ENCODE peak calls at places on chromosome 7, in four cellular contexts. B is K562, Z is HepG2, P is GM12878. Q is an unnamed sample.

GRCh38 chr7:82818091-82818620 is 344.5 kb downstream of the PCLO start:
- DNase-seq in B (no peak), P (no peak), Z (no peak), Q (no peak)

GRCh38 chr7:151671514-151671913 is 151.8 kb upstream of the RHEB start:
- DNase-seq in P (no peak), B (no peak), Z (no peak), Q (no peak)

GRCh38 chr7:29924006-29924405 is 65.6 kb downstream of the SCRN1 start:
- DNase-seq in P (no peak), B (peak), Z (no peak), Q (no peak)

GRCh38 chr7:39847227-39847626 is 102.8 kb upstream of the CDK13 start:
- DNase-seq in B (no peak), P (no peak), Z (no peak), Q (no peak)

GRCh38 chr7:33903770-33904679 is 1.3 kb upstream of the BMPER start:
- DNase-seq in Z (peak), B (no peak), P (no peak), Q (peak)

GRCh38 chr7:85497999-85498398 is 311.1 kb upstream of the SEMA3D start:
- DNase-seq in B (no peak), Z (no peak), P (no peak), Q (no peak)

GRCh38 chr7:36827914-36828313 is 103.6 kb upstream of the AOAH start:
- DNase-seq in B (no peak), Z (no peak), P (no peak), Q (no peak)

GRCh38 chr7:129831424-129832058 is 121.2 kb downstream of the UBE2H start:
- DNase-seq in Z (peak), P (no peak), B (peak), Q (no peak)

GRCh38 chr7:44112997-44113763 is 9.0 kb downstream of the AEBP1 start:
- DNase-seq in P (no peak), Z (no peak), B (peak), Q (no peak)

GRCh38 chr7:27143022-27143949 is at the start of gene HOXA5:
- DNase-seq in P (no peak), Z (peak), B (no peak), Q (peak)

GRCh38 chr7:30984359-30985107 is 20.8 kb downstream of the GHRHR start:
- DNase-seq in Z (no peak), B (no peak), P (no peak), Q (peak)

GRCh38 chr7:99310004-99310403 is 15.7 kb upstream of the ARPC1A start:
- DNase-seq in B (no peak), Z (no peak), P (no peak), Q (no peak)

GRCh38 chr7:28360739-28361138 is 51.6 kb upstream of the CREB5 start:
- DNase-seq in P (no peak), B (no peak), Z (no peak), Q (no peak)

GRCh38 chr7:21944616-21945373 is 904 bp downstream of the CDCA7L start:
- DNase-seq in Z (no peak), P (no peak), B (peak), Q (peak)

GRCh38 chr7:66140924-66141323 is 26.3 kb downstream of the CRCP start:
- DNase-seq in B (peak), P (no peak), Z (no peak), Q (peak)

GRCh38 chr7:143345428-143345900 is 17.0 kb downstream of the FAM131B start:
- DNase-seq in B (peak), Z (no peak), P (no peak), Q (peak)

GRCh38 chr7:123460616-123461015 is 73.8 kb downstream of the IQUB start:
- DNase-seq in P (no peak), Z (no peak), B (no peak), Q (no peak)

GRCh38 chr7:149884016-149884415 is 10.2 kb downstream of the ATP6V0E2 start:
- DNase-seq in Z (no peak), P (no peak), B (peak), Q (no peak)

GRCh38 chr7:149884541-149884940 is 10.8 kb downstream of the ATP6V0E2 start:
- DNase-seq in B (no peak), Z (no peak), P (no peak), Q (no peak)

GRCh38 chr7:149883049-149883439 is 9.3 kb downstream of the ATP6V0E2 start:
- DNase-seq in Z (no peak), B (no peak), P (no peak), Q (no peak)

GRCh38 chr7:149882264-149883048 is 8.7 kb downstream of the ATP6V0E2 start:
- DNase-seq in Z (no peak), B (no peak), P (no peak), Q (no peak)

DNA sequence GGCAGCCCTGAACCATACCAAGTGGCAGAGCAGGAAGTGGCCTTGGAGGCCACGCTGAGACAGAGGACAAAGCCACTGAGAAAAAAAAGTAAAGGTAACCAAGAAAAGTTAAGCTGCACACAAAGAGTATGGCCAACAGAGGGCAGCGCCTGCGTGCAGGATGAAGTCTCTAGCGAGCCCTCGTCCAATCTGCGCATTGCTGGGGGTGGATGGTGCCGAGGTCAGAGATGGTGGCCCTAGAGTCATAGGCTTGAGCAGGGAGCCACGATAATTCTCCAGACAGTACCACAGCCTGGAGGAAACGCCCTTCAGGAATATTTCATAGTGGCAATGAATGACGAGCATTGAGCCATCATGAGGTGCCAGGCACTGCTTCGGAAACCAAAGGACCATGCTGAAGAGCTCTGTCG is 9.7 kb downstream of the ATP6V0E2 start:
- DNase-seq in Z (peak), B (peak), P (no peak), Q (peak)
- TF ChIP-seq SP1 in Z (no peak), B (peak), P (no peak), Q (no peak)

GRCh38 chr7:117484988-117485655 is 5.3 kb downstream of the CFTR start:
- DNase-seq in Z (no peak), P (no peak), B (no peak), Q (no peak)
- TF ChIP-seq ESRRA in Z (no peak), P (no peak), B (no peak), Q (no peak)

GRCh38 chr7:131574741-131575140 is 18.3 kb upstream of the PODXL start:
- DNase-seq in P (no peak), Z (no peak), B (no peak), Q (no peak)
- TF ChIP-seq ETV6 in P (no peak), Z (no peak), B (no peak), Q (no peak)

GRCh38 chr7:100965723-100966541 is 3.4 kb upstream of the MUC12 start:
- DNase-seq in Z (peak), B (peak), P (no peak), Q (peak)
- TF ChIP-seq SP1 in Z (peak), B (peak), P (no peak), Q (peak)

GRCh38 chr7:7157887-7158271 is 24.5 kb upstream of the C1GALT1 start:
- DNase-seq in B (no peak), P (no peak), Z (no peak), Q (no peak)
- TF ChIP-seq ESRRA in B (no peak), P (no peak), Z (no peak), Q (no peak)

GRCh38 chr7:25059576-25059975 is 65.5 kb downstream of the CYCS start:
- DNase-seq in P (no peak), B (no peak), Z (no peak), Q (no peak)

GRCh38 chr7:25056368-25056767 is 68.7 kb downstream of the CYCS start:
- DNase-seq in Z (no peak), P (no peak), B (no peak), Q (no peak)

GRCh38 chr7:25060487-25061055 is 64.5 kb downstream of the CYCS start:
- DNase-seq in B (peak), P (no peak), Z (no peak), Q (no peak)

GRCh38 chr7:25054849-25055248 is 70.2 kb downstream of the CYCS start:
- DNase-seq in Z (peak), B (no peak), P (no peak), Q (no peak)
- TF ChIP-seq ETV6 in Z (no peak), B (no peak), P (no peak), Q (no peak)

GRCh38 chr7:128299109-128299514 is 44.6 kb downstream of the RBM28 start:
- DNase-seq in P (no peak), B (no peak), Z (no peak), Q (peak)
- TF ChIP-seq SP1 in P (no peak), B (no peak), Z (no peak), Q (no peak)

DNA sequence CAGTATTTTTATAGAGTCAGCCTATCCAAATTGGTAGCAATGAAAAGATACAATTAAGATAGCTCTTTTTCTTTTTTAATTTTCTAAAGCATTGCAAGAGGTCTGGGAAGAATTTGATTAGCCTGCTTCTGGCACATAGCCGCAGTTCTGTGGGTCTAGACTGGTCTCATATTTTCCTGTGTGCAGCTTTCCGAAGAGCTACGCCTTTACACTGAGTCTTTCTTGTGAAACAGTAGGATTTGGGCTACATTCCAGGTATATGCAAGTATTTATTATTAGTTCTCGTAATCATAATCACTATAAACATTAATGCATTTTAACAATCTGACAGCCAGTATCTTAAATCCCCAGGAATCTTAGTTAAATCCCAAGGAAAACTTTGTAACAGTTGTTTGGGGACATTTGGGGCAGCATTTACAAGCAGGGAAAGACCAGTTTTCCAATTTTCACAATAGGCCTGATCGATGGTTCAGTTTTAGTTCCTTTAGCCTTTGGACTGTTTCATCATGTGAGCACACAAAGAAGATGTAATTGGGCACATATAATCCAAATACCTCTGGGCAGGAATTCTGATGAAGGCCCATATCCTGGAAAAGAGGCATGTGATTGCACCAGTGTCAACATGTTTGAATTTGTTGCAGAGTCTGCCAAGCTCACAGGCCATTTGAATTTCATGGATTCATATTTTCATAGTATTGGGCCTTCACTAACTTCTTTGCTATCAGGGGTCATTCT is 287.2 kb downstream of the INHBA start:
- DNase-seq in Z (no peak), P (no peak), B (no peak), Q (no peak)
- TF ChIP-seq ESRRA in Z (no peak), P (no peak), B (no peak), Q (no peak)

GRCh38 chr7:140062118-140062527 is 628 bp downstream of the PARP12 start:
- DNase-seq in B (peak), Z (no peak), P (no peak), Q (peak)
- TF ChIP-seq ETV6 in B (no peak), Z (no peak), P (no peak), Q (no peak)